ENCODE peak calls at places on chromosomes 3 and 15, in four cellular contexts. One of them, this sample, is unnamed.
A peak's percentile ranks its signal among the peaks of the same experiment; 100 is the strongest.

GRCh38 chr3:138862924-138863775 is 28.4 kb upstream of the PIK3CB start:
- DNase-seq in HL-60: peak; percentile 64
- DNase-seq in K562: peak; percentile 64
- DNase-seq in GM12878: no peak
- DNase-seq in this sample: no peak

GRCh38 chr3:46538803-46539442 is 27.2 kb downstream of the LRRC2 start:
- DNase-seq in HL-60: peak; percentile 91
- DNase-seq in K562: no peak
- DNase-seq in GM12878: peak; percentile 97
- DNase-seq in this sample: peak; percentile 31

GRCh38 chr3:57048052-57048671 is 12.3 kb upstream of the SPATA12 start:
- DNase-seq in HL-60: no peak
- DNase-seq in K562: no peak
- DNase-seq in GM12878: no peak
- DNase-seq in this sample: no peak

GRCh38 chr3:126555795-126556636 is 2.7 kb downstream of the C3orf22 start:
- DNase-seq in HL-60: no peak
- DNase-seq in K562: no peak
- DNase-seq in GM12878: no peak
- DNase-seq in this sample: no peak

GRCh38 chr3:164094546-164094945 is 983.8 kb downstream of the SI start:
- DNase-seq in HL-60: no peak
- DNase-seq in K562: no peak
- DNase-seq in GM12878: no peak
- DNase-seq in this sample: no peak

GRCh38 chr3:160778480-160778879 is 22.4 kb downstream of the PPM1L start:
- DNase-seq in HL-60: no peak
- DNase-seq in K562: no peak
- DNase-seq in GM12878: no peak
- DNase-seq in this sample: no peak

GRCh38 chr3:149812165-149812605 is 830 bp upstream of the RNF13 start:
- DNase-seq in HL-60: no peak
- DNase-seq in K562: no peak
- DNase-seq in GM12878: no peak
- DNase-seq in this sample: no peak

GRCh38 chr3:120503727-120504616 is 53.2 kb upstream of the FSTL1 start:
- DNase-seq in HL-60: no peak
- DNase-seq in K562: no peak
- DNase-seq in GM12878: no peak
- DNase-seq in this sample: no peak

GRCh38 chr3:97940034-97940433 is 32.2 kb downstream of the RIOX2 start:
- DNase-seq in HL-60: peak; percentile 16
- DNase-seq in K562: no peak
- DNase-seq in GM12878: no peak
- DNase-seq in this sample: no peak

GRCh38 chr15:56824174-56824573 is 90.9 kb upstream of the ZNF280D start:
- DNase-seq in HL-60: no peak
- DNase-seq in K562: no peak
- DNase-seq in GM12878: no peak
- DNase-seq in this sample: no peak

GRCh38 chr15:72368315-72368714 is 7.5 kb downstream of the HEXA start:
- DNase-seq in HL-60: peak; percentile 38
- DNase-seq in K562: no peak
- DNase-seq in GM12878: no peak
- DNase-seq in this sample: no peak

GRCh38 chr15:72368895-72369294 is 6.9 kb downstream of the HEXA start:
- DNase-seq in HL-60: peak; percentile 90
- DNase-seq in K562: no peak
- DNase-seq in GM12878: no peak
- DNase-seq in this sample: no peak

GRCh38 chr15:72369964-72370363 is 5.8 kb downstream of the HEXA start:
- DNase-seq in HL-60: peak; percentile 39
- DNase-seq in K562: no peak
- DNase-seq in GM12878: no peak
- DNase-seq in this sample: no peak

DNA sequence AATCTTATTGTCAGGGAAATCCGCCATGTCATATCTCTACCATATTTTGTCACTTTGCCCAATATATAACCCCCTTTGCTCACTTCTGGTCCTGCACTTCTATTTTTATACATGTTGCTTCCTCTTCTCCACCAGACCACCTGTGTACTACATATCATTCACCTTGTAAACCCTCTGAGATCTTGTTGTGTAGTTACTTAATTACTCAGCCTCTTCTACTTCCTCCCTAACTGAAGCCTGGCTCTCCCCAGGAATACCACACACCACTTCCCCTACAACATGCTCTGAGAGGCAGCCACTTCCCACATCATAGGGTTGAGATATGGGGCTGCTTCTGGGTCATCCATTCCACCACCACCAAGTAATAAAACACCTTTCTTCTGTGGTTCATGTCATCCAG is 10.0 kb downstream of the HEXA start:
- DNase-seq in HL-60: peak; percentile 89
- DNase-seq in K562: no peak
- DNase-seq in GM12878: peak; percentile 68
- DNase-seq in this sample: peak; percentile 32
- TF ChIP-seq POLR2AphosphoS5 in HL-60: peak; percentile 81
- TF ChIP-seq POLR2AphosphoS5 in K562: no peak
- TF ChIP-seq POLR2AphosphoS5 in GM12878: no peak
- TF ChIP-seq POLR2AphosphoS5 in this sample: no peak

GRCh38 chr15:78035319-78035718 is 42.2 kb downstream of the TBC1D2B start:
- DNase-seq in HL-60: peak; percentile 56
- DNase-seq in K562: no peak
- DNase-seq in GM12878: no peak
- DNase-seq in this sample: no peak
- TF ChIP-seq SPI1 in HL-60: no peak
- TF ChIP-seq SPI1 in K562: no peak
- TF ChIP-seq SPI1 in GM12878: no peak
- TF ChIP-seq SPI1 in this sample: no peak

GRCh38 chr3:129064969-129065726 is 4.6 kb downstream of the GP9 start:
- DNase-seq in HL-60: no peak
- DNase-seq in K562: no peak
- DNase-seq in GM12878: no peak
- DNase-seq in this sample: no peak

GRCh38 chr3:129063091-129063640 is 2.6 kb downstream of the GP9 start:
- DNase-seq in HL-60: no peak
- DNase-seq in K562: no peak
- DNase-seq in GM12878: no peak
- DNase-seq in this sample: no peak

GRCh38 chr3:129065727-129066087 is 5.1 kb downstream of the GP9 start:
- DNase-seq in HL-60: no peak
- DNase-seq in K562: no peak
- DNase-seq in GM12878: no peak
- DNase-seq in this sample: no peak

GRCh38 chr3:129061888-129062834 is 1.6 kb downstream of the GP9 start:
- DNase-seq in HL-60: no peak
- DNase-seq in K562: no peak
- DNase-seq in GM12878: no peak
- DNase-seq in this sample: no peak

GRCh38 chr3:129063841-129064482 is 3.4 kb downstream of the GP9 start:
- DNase-seq in HL-60: no peak
- DNase-seq in K562: no peak
- DNase-seq in GM12878: no peak
- DNase-seq in this sample: no peak
- TF ChIP-seq POLR2AphosphoS5 in HL-60: no peak
- TF ChIP-seq POLR2AphosphoS5 in K562: no peak
- TF ChIP-seq POLR2AphosphoS5 in GM12878: no peak
- TF ChIP-seq POLR2AphosphoS5 in this sample: no peak

DNA sequence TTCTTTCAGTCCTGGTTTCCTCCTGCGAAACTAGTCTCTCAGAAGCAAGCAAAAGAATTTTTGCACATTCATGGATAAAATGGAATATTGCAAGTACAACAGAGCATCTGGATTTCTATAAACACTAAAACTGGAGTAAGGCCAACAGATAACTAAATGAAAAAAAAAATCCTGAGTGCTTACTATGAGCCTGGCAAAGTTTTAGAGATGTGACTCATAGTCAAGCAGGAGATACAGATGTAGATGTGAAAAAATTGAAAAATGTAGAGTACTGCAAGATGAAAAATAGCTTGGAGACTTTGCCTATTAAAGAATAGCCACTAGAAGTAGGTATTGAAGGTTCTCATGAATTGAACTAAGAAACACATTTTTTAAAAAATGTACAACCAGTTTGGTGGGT is 397.4 kb downstream of the OTOL1 start:
- DNase-seq in HL-60: no peak
- DNase-seq in K562: no peak
- DNase-seq in GM12878: no peak
- DNase-seq in this sample: no peak
- TF ChIP-seq SPI1 in HL-60: no peak
- TF ChIP-seq SPI1 in K562: no peak
- TF ChIP-seq SPI1 in GM12878: no peak
- TF ChIP-seq SPI1 in this sample: no peak

GRCh38 chr3:23183731-23184130 is 19.4 kb upstream of the UBE2E2 start:
- DNase-seq in HL-60: no peak
- DNase-seq in K562: peak; percentile 15
- DNase-seq in GM12878: no peak
- DNase-seq in this sample: no peak
- TF ChIP-seq POLR2AphosphoS5 in HL-60: no peak
- TF ChIP-seq POLR2AphosphoS5 in K562: no peak
- TF ChIP-seq POLR2AphosphoS5 in GM12878: no peak
- TF ChIP-seq POLR2AphosphoS5 in this sample: no peak

GRCh38 chr3:172317984-172318383 is 130.3 kb downstream of the GHSR start:
- DNase-seq in HL-60: no peak
- DNase-seq in K562: no peak
- DNase-seq in GM12878: peak; percentile 74
- DNase-seq in this sample: no peak
- TF ChIP-seq SPI1 in HL-60: no peak
- TF ChIP-seq SPI1 in K562: no peak
- TF ChIP-seq SPI1 in GM12878: peak; percentile 22
- TF ChIP-seq SPI1 in this sample: peak; percentile 11

GRCh38 chr15:71249986-71250385 is 134.7 kb downstream of the THSD4 start:
- DNase-seq in HL-60: no peak
- DNase-seq in K562: no peak
- DNase-seq in GM12878: no peak
- DNase-seq in this sample: no peak

GRCh38 chr15:71250936-71251468 is 135.7 kb downstream of the THSD4 start:
- DNase-seq in HL-60: no peak
- DNase-seq in K562: no peak
- DNase-seq in GM12878: no peak
- DNase-seq in this sample: no peak

GRCh38 chr15:71251548-71252035 is 136.3 kb downstream of the THSD4 start:
- DNase-seq in HL-60: no peak
- DNase-seq in K562: no peak
- DNase-seq in GM12878: no peak
- DNase-seq in this sample: no peak

GRCh38 chr15:71254503-71254902 is 139.2 kb downstream of the THSD4 start:
- DNase-seq in HL-60: no peak
- DNase-seq in K562: no peak
- DNase-seq in GM12878: no peak
- DNase-seq in this sample: no peak

GRCh38 chr15:71252036-71252898 is 137.0 kb downstream of the THSD4 start:
- DNase-seq in HL-60: no peak
- DNase-seq in K562: no peak
- DNase-seq in GM12878: no peak
- DNase-seq in this sample: no peak
- TF ChIP-seq POLR2AphosphoS5 in HL-60: no peak
- TF ChIP-seq POLR2AphosphoS5 in K562: no peak
- TF ChIP-seq POLR2AphosphoS5 in GM12878: no peak
- TF ChIP-seq POLR2AphosphoS5 in this sample: no peak

GRCh38 chr3:71184252-71184651 is 399.3 kb downstream of the FOXP1 start:
- DNase-seq in HL-60: no peak
- DNase-seq in K562: no peak
- DNase-seq in GM12878: no peak
- DNase-seq in this sample: no peak

GRCh38 chr3:71189480-71189879 is 394.0 kb downstream of the FOXP1 start:
- DNase-seq in HL-60: no peak
- DNase-seq in K562: no peak
- DNase-seq in GM12878: no peak
- DNase-seq in this sample: no peak

GRCh38 chr3:71187715-71188114 is 395.8 kb downstream of the FOXP1 start:
- DNase-seq in HL-60: no peak
- DNase-seq in K562: no peak
- DNase-seq in GM12878: no peak
- DNase-seq in this sample: no peak

GRCh38 chr3:71185733-71186455 is 397.6 kb downstream of the FOXP1 start:
- DNase-seq in HL-60: no peak
- DNase-seq in K562: peak; percentile 33
- DNase-seq in GM12878: no peak
- DNase-seq in this sample: no peak

GRCh38 chr3:71186816-71187215 is 396.7 kb downstream of the FOXP1 start:
- DNase-seq in HL-60: no peak
- DNase-seq in K562: no peak
- DNase-seq in GM12878: no peak
- DNase-seq in this sample: no peak
- TF ChIP-seq SPI1 in HL-60: no peak
- TF ChIP-seq SPI1 in K562: no peak
- TF ChIP-seq SPI1 in GM12878: no peak
- TF ChIP-seq SPI1 in this sample: no peak

DNA sequence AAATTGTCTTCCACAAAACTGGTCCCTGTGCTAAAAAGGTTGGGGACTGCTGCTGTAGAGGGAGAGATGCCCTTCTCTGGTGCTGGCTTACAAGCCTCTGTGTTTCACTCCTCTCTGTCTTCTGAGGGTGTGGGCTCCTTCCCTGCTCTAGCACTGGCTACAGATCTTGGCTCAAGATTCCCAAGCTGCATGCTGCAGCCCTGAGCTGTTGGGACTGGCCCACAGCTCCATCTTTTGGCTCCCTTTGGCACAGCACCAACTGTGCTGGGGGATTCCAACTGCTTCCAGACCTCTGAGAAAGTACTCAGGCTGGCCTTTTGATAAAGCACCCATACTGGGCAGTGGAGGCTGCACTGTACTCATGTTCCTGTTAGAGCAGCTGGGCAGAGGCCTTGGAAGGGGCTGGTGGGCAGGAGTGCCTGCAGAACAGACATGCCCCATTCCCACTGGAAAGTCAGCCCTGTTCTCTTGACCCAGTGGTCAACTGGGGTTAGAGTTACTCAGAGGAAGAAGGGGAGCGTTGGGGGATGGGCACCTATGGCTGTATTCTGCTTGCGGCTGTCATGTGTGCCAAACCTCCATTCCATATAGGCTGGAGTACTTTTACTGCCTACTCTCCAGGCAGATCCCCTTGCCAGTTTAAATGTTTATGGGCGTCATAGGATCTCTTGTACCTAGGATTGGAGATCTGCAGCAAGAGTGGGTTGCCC is 55.7 kb downstream of the GALK2 start:
- DNase-seq in HL-60: no peak
- DNase-seq in K562: peak; percentile 26
- DNase-seq in GM12878: no peak
- DNase-seq in this sample: no peak
- TF ChIP-seq POLR2AphosphoS5 in HL-60: no peak
- TF ChIP-seq POLR2AphosphoS5 in K562: no peak
- TF ChIP-seq POLR2AphosphoS5 in GM12878: no peak
- TF ChIP-seq POLR2AphosphoS5 in this sample: no peak

GRCh38 chr3:30779686-30780287 is 114.7 kb downstream of the GADL1 start:
- DNase-seq in HL-60: peak; percentile 34
- DNase-seq in K562: no peak
- DNase-seq in GM12878: no peak
- DNase-seq in this sample: no peak
- TF ChIP-seq SPI1 in HL-60: no peak
- TF ChIP-seq SPI1 in K562: no peak
- TF ChIP-seq SPI1 in GM12878: no peak
- TF ChIP-seq SPI1 in this sample: no peak

This sample was measured in GM12891.